ENCODE peak calls at places on chromosomes 1 and 21, in nine cellular contexts. H is GM10248, X is bronchial epithelial cell, M is hepatocyte, C is adrenal gland, F is fibroblast of pulmonary artery, G is GM06990, B is fibroblast of the aortic adventitia, D is neural crest cell. W is an unnamed sample.

GRCh38 chr21:43318841-43319781 is 107.8 kb downstream of the SIK1 start:
- DNase-seq in H (peak), X (peak), M (peak), C (no peak), F (peak), G (peak), B (no peak), D (peak), W (no peak)

GRCh38 chr1:162319510-162320160 is 57.0 kb downstream of the SPATA46 start:
- DNase-seq in H (no peak), X (peak), M (no peak), C (no peak), F (peak), G (no peak), B (peak), D (no peak), W (no peak)

GRCh38 chr1:231272880-231273279 is 31.9 kb downstream of the GNPAT start:
- DNase-seq in H (no peak), X (peak), M (peak), C (no peak), F (peak), G (no peak), B (no peak), D (no peak), W (no peak)

GRCh38 chr1:248807067-248807737 is 18.5 kb downstream of the SH3BP5L start:
- DNase-seq in H (peak), X (peak), M (peak), C (peak), F (peak), G (no peak), B (peak), D (peak), W (no peak)

GRCh38 chr1:245790441-245790840 is 635.7 kb downstream of the KIF26B start:
- DNase-seq in H (no peak), X (no peak), M (no peak), C (no peak), F (peak), G (no peak), B (peak), D (no peak), W (no peak)

GRCh38 chr21:42232176-42232825 is 13.4 kb downstream of the ABCG1 start:
- DNase-seq in H (no peak), X (no peak), M (no peak), C (no peak), F (no peak), G (no peak), B (no peak), D (no peak), W (no peak)

GRCh38 chr1:155648207-155649147 is 38.5 kb downstream of the MSTO1 start:
- DNase-seq in H (no peak), X (peak), M (peak), C (peak), F (peak), G (no peak), B (peak), D (no peak), W (peak)

GRCh38 chr1:10692401-10693021 is 103.9 kb downstream of the CASZ1 start:
- DNase-seq in H (peak), X (peak), M (peak), C (no peak), F (no peak), G (peak), B (no peak), D (no peak), W (no peak)

GRCh38 chr1:34792424-34792823 is 375 bp upstream of the GJA4 start:
- DNase-seq in H (no peak), X (no peak), M (no peak), C (no peak), F (no peak), G (no peak), B (no peak), D (no peak), W (no peak)

GRCh38 chr1:229756666-229757065 is 130.6 kb downstream of the URB2 start:
- DNase-seq in H (no peak), X (peak), M (no peak), C (no peak), F (peak), G (no peak), B (peak), D (no peak), W (peak)

GRCh38 chr1:25504706-25505560 is 38.5 kb upstream of the LDLRAP1 start:
- DNase-seq in H (no peak), X (no peak), M (no peak), C (peak), F (peak), G (no peak), B (peak), D (no peak), W (no peak)

GRCh38 chr1:202247837-202248795 is 54.5 kb downstream of the LGR6 start:
- DNase-seq in H (no peak), X (no peak), M (no peak), C (no peak), F (no peak), G (no peak), B (no peak), D (no peak), W (no peak)

GRCh38 chr1:16922466-16922865 is 735 bp downstream of the CROCC start:
- DNase-seq in H (no peak), X (no peak), M (no peak), C (no peak), F (no peak), G (no peak), B (no peak), D (no peak), W (no peak)

GRCh38 chr21:36518883-36519492 is 39.1 kb upstream of the CLDN14 start:
- DNase-seq in H (peak), X (no peak), M (no peak), C (no peak), F (no peak), G (no peak), B (no peak), D (no peak), W (no peak)

GRCh38 chr1:5342830-5343229 is 649.4 kb downstream of the NPHP4 start:
- DNase-seq in H (no peak), X (no peak), M (no peak), C (no peak), F (no peak), G (no peak), B (no peak), D (no peak), W (no peak)

GRCh38 chr1:17167783-17168479 is 37.0 kb upstream of the PADI1 start:
- DNase-seq in H (no peak), X (peak), M (no peak), C (peak), F (peak), G (no peak), B (peak), D (no peak), W (no peak)

GRCh38 chr1:10917513-10918454 is 94.7 kb upstream of the TARDBP start:
- DNase-seq in H (no peak), X (no peak), M (no peak), C (no peak), F (no peak), G (no peak), B (no peak), D (no peak), W (no peak)

DNA sequence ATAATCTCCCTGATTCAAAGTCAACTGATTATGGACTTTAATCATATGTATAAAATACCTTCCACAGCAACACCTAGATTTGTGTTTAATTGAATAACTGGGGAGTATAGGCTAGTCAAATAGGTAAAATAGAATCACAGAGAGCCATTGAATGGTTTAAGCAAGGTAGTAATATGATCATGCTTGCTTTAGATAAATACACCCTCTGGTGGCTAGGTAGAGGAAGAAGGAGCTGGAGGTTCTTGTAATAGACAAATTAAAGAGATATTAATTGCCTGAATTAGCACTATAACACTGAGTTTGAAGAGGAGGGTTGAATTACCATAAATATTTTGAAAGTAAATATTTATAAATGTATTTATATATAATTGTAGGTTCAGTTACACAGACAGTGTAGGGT is 40.3 kb downstream of the DIRAS3 start:
- DNase-seq in H (no peak), X (peak), M (peak), C (no peak), F (peak), G (no peak), B (peak), D (no peak), W (no peak)
- TF ChIP-seq CTCF in H (no peak), X (peak), M (peak), C (peak), F (peak), G (no peak), B (peak), D (peak), W (peak)

GRCh38 chr1:21499283-21499945 is 9.8 kb upstream of the ALPL start:
- DNase-seq in H (no peak), X (no peak), M (no peak), C (peak), F (no peak), G (no peak), B (peak), D (no peak), W (no peak)

GRCh38 chr1:21496063-21496462 is 13.2 kb upstream of the ALPL start:
- DNase-seq in H (no peak), X (no peak), M (no peak), C (peak), F (no peak), G (no peak), B (no peak), D (no peak), W (no peak)

GRCh38 chr1:21496886-21497285 is 12.3 kb upstream of the ALPL start:
- DNase-seq in H (no peak), X (no peak), M (no peak), C (peak), F (no peak), G (no peak), B (no peak), D (no peak), W (no peak)

GRCh38 chr1:21495225-21495820 is 13.9 kb upstream of the ALPL start:
- DNase-seq in H (no peak), X (no peak), M (no peak), C (peak), F (no peak), G (no peak), B (no peak), D (no peak), W (no peak)

DNA sequence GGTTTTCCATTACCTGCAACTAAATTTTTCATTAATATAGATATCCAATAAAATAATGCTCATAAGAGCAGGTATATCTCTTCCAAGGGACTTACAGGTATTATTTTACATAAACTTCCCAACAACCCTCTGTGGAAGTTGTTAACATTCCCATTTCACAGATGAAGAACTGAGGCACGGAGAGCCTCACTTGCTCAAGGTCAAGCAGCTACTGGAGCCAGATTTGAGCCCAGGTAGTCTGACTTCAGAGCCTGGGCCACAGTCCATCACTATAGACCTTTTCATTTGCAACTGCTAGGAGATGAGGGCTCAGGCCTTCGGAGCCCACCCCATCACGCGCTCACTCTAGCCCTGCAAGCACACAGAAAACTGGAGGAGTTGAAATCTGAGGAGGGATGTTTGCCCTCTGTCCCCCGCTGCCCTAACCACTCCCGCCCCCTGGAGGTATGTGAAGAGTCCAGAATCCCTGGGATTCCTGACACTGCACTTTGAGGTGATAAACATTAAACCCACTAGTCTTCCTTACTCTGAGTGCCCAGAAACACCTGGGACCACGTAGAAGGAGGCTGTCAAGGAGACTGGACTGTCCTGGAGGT is 11.7 kb upstream of the ALPL start:
- DNase-seq in H (no peak), X (no peak), M (no peak), C (peak), F (no peak), G (no peak), B (no peak), D (no peak), W (no peak)
- TF ChIP-seq CTCF in H (no peak), X (no peak), M (no peak), C (no peak), F (peak), G (no peak), B (no peak), D (no peak), W (no peak)

GRCh38 chr1:109490029-109490933 is 3.6 kb upstream of the CYB561D1 start:
- DNase-seq in H (peak), X (peak), M (peak), C (peak), F (peak), G (no peak), B (peak), D (peak), W (no peak)

GRCh38 chr1:109493227-109493626 is 667 bp upstream of the CYB561D1 start:
- DNase-seq in H (no peak), X (no peak), M (no peak), C (no peak), F (no peak), G (no peak), B (no peak), D (no peak), W (no peak)

GRCh38 chr1:109488696-109489095 is 5.0 kb downstream of the ATXN7L2 start:
- DNase-seq in H (no peak), X (no peak), M (no peak), C (no peak), F (no peak), G (no peak), B (no peak), D (no peak), W (no peak)

GRCh38 chr1:109491372-109491771 is 2.5 kb upstream of the CYB561D1 start:
- DNase-seq in H (no peak), X (no peak), M (no peak), C (no peak), F (no peak), G (no peak), B (no peak), D (no peak), W (no peak)

GRCh38 chr1:109490934-109491302 is 3.0 kb upstream of the CYB561D1 start:
- DNase-seq in H (no peak), X (no peak), M (no peak), C (peak), F (no peak), G (no peak), B (no peak), D (no peak), W (no peak)
- TF ChIP-seq CTCF in H (no peak), X (no peak), M (no peak), C (peak), F (no peak), G (no peak), B (no peak), D (no peak), W (no peak)

DNA sequence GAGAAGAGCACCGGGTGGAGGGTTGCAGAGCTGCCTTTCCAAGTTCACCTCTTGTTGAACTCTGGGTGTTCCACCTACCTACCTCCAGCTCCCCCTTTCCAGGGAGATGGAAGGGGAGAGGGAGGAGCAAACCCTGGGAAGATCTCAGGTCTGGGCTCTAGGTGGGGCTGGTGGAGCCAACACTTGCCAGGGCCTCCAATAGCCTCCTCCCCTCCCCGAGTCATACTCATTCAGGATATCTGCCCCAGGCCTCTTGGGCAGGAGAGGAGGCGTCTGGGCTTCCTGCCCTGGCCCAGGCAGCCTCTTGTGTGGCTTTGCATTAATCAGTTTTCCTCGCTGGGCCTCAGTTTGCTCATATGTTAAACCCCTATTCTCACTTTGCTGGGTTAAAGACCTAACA is 13.4 kb downstream of the RAP1GAP start:
- DNase-seq in H (no peak), X (peak), M (no peak), C (no peak), F (no peak), G (no peak), B (no peak), D (no peak), W (no peak)
- TF ChIP-seq CTCF in H (no peak), X (peak), M (no peak), C (no peak), F (no peak), G (no peak), B (no peak), D (no peak), W (no peak)

DNA sequence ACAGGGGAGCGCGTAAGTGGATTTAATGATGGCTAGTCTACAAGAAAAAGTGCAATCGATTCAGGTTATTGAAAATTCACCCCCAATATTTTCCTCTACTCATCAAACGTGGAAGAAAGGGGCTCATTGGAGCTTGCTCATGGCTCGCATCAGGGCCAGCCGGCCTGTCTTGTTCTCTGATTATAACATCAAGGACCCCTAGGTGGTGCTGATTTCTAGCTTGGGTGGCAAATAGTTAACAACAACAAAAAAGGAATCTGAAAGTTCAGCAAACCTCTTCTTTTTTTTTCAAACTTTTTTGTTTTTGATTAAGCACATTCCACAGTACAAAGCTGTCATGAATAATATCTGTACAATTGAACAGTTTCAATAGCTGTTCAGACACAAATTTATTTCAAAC is 35.8 kb upstream of the SOD1 start:
- DNase-seq in H (peak), X (no peak), M (no peak), C (no peak), F (peak), G (no peak), B (no peak), D (no peak), W (no peak)
- TF ChIP-seq CTCF in H (peak), X (no peak), M (no peak), C (no peak), F (no peak), G (peak), B (no peak), D (no peak), W (no peak)

DNA sequence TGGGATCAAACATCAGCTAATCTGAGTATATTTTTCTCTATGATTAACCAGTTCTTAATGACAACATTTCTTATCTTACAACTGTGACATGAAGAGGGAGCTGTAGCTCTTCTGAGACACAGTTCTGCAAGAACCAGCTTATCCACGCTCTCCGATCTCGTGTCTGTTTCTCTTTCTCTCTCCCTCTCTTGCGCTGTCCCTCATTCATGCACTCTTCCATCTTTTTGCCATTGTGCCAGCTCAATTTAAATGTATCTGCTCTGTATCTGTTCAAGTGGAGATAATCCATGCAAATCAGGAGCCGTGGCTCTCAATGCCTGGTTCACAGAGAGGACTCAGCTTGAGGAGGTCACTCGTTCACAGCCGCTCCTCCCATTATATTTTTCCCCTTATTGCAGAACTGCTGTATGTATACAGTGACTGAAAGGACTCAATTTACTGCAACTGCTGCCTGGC is 494.7 kb upstream of the ADGRL2 start:
- DNase-seq in H (no peak), X (peak), M (peak), C (peak), F (peak), G (peak), B (peak), D (peak), W (peak)
- TF ChIP-seq CTCF in H (peak), X (peak), M (peak), C (peak), F (peak), G (peak), B (peak), D (peak), W (peak)

GRCh38 chr1:33654267-33654832 is 181.9 kb downstream of the ZSCAN20 start:
- DNase-seq in H (no peak), X (no peak), M (peak), C (no peak), F (peak), G (no peak), B (peak), D (peak), W (no peak)
- TF ChIP-seq CTCF in H (peak), X (peak), M (peak), C (no peak), F (peak), G (no peak), B (peak), D (peak), W (peak)

GRCh38 chr1:70410604-70411359 is at the start of gene CTH:
- DNase-seq in H (peak), X (peak), M (peak), C (peak), F (peak), G (peak), B (peak), D (peak), W (peak)
- TF ChIP-seq CTCF in H (no peak), X (no peak), M (no peak), C (no peak), F (no peak), G (no peak), B (no peak), D (no peak), W (no peak)

DNA sequence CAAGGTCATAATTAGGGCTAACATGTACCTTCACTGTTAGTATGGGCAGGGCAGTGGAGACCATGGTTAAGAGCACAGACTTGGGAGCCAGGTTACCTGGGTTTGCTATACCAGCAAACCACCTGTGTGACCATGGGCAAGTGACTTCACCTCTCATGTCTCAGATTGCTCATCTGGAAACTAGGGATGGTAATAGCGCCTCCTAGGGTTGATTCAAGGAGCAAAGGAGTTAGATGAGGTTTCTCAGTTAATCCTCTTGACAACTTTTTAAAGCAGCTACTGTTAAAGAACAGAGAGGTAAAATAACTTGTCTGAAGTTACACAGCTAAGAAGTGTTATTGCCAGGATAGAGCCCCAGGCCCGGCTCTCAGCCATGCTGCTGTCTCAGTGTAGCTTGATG is 790 bp upstream of the MATN1 start:
- DNase-seq in H (no peak), X (no peak), M (no peak), C (no peak), F (no peak), G (no peak), B (no peak), D (no peak), W (no peak)
- TF ChIP-seq CTCF in H (no peak), X (peak), M (no peak), C (no peak), F (peak), G (peak), B (no peak), D (peak), W (peak)

DNA sequence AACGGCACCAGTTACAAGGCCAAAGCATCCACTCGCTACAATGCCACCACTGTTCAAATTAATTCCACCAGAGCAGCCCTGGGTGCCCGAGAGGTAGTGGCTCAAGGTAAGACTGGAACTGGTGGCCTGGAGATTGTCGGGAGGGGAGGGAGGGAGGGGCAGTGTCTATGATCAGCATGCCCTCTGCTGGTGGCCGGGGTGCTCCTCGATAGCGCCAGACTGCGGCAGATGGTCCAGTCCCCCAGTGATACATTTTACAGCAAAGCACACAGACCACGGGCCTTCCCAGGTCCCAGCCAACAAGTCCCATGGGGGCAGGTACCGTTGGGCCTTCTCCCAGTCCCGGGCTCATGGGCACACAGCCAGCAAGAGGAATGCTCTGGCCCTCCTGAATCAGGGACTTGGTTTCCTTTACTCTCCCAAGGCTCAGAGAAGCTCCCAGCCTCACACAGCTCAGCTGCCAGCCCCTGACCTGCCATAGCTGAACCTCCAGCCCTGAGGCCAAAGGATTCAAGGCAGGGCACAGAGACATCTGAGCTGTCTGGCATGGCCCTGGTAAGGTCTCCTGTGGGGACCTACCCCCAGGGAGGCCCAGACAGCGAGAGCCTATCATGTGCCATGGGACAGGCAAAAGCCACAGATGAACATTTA is 15.3 kb downstream of the ACOT7 start:
- DNase-seq in H (no peak), X (no peak), M (no peak), C (no peak), F (no peak), G (no peak), B (no peak), D (no peak), W (no peak)
- TF ChIP-seq CTCF in H (no peak), X (no peak), M (no peak), C (no peak), F (peak), G (no peak), B (no peak), D (no peak), W (no peak)